ENCODE peak calls at places on chromosomes 1 and 21, in six cellular contexts. L is GM06990; K is stimulated activated CD8-positive, alpha-beta memory T cell treated with anti-CD3 and anti-CD28 coated beads, Interleukin-4, amount 100 ng/mL, for 1 hour; N is NCI-H146; X is head of caudate nucleus; Y is A549. S is an unnamed sample.

GRCh38 chr1:77400781-77401180 is 119.0 kb downstream of the AK5 start:
- DNase-seq in Y (no peak), K (no peak), N (no peak), X (no peak), L (no peak), S (no peak)

GRCh38 chr1:1068374-1069060 is 5.6 kb downstream of the RNF223 start:
- DNase-seq in X (no peak), N (peak), K (no peak), L (peak), Y (peak), S (peak)

GRCh38 chr1:181204530-181204929 is 116.0 kb downstream of the IER5 start:
- DNase-seq in L (no peak), Y (no peak), X (no peak), N (no peak), K (no peak), S (no peak)

GRCh38 chr1:93608188-93609109 is 73.2 kb downstream of the BCAR3 start:
- DNase-seq in X (no peak), Y (no peak), N (no peak), K (no peak), L (peak), S (no peak)

GRCh38 chr1:15426492-15427279 is 11.6 kb upstream of the CTRC start:
- DNase-seq in X (no peak), K (no peak), L (no peak), N (no peak), Y (peak), S (no peak)

GRCh38 chr1:94922756-94923465 is 4.0 kb downstream of the CNN3 start:
- DNase-seq in L (no peak), X (no peak), N (no peak), Y (no peak), K (no peak), S (no peak)

GRCh38 chr1:206041640-206042039 is 11.3 kb upstream of the RHEX start:
- DNase-seq in X (peak), L (peak), K (no peak), Y (no peak), N (peak), S (peak)

GRCh38 chr1:156858959-156859522 is at the start of gene INSRR:
- DNase-seq in L (no peak), Y (no peak), X (no peak), N (peak), K (no peak), S (no peak)

GRCh38 chr1:24503003-24503751 is 541 bp downstream of the RCAN3 start:
- DNase-seq in K (no peak), N (peak), Y (peak), X (no peak), L (no peak), S (no peak)

GRCh38 chr1:228798548-228798947 is 63.3 kb downstream of the RHOU start:
- DNase-seq in K (no peak), N (no peak), X (no peak), L (no peak), Y (no peak), S (no peak)

GRCh38 chr21:14762734-14763694 is 216.9 kb upstream of the SAMSN1 start:
- DNase-seq in Y (no peak), K (no peak), L (peak), X (no peak), N (no peak), S (peak)

GRCh38 chr1:62367005-62367547 is 47.8 kb upstream of the KANK4 start:
- DNase-seq in X (no peak), N (no peak), L (no peak), Y (no peak), K (no peak), S (no peak)

GRCh38 chr1:193183019-193183643 is 3.3 kb downstream of the B3GALT2 start:
- DNase-seq in K (no peak), X (peak), Y (no peak), N (peak), L (no peak), S (peak)

GRCh38 chr1:113937146-113937545 is 8.0 kb downstream of the HIPK1 start:
- DNase-seq in N (no peak), L (no peak), X (no peak), K (no peak), Y (no peak), S (no peak)

GRCh38 chr1:32101233-32101681 is 6.6 kb upstream of the KPNA6 start:
- DNase-seq in Y (no peak), N (no peak), L (no peak), X (no peak), K (no peak), S (no peak)

GRCh38 chr21:15735409-15735808 is 5.6 kb downstream of the USP25 start:
- DNase-seq in K (no peak), X (no peak), Y (no peak), N (no peak), L (no peak), S (no peak)

S was measured in B cell.